ENCODE peak calls at places on chromosome 18, in four cellular contexts. One of them, this sample, is unnamed.
A peak's percentile ranks its signal among the peaks of the same experiment; 100 is the strongest.

GRCh38 chr18:29191263-29191662 is 1014.3 kb upstream of the CDH2 start:
- DNase-seq in A549: peak; percentile 2
- DNase-seq in body of pancreas: no peak
- DNase-seq in GM10248: no peak
- DNase-seq in this sample: no peak

GRCh38 chr18:75207298-75208054 is 1.5 kb downstream of the PTGR3 start:
- DNase-seq in A549: no peak
- DNase-seq in body of pancreas: peak; percentile 43
- DNase-seq in GM10248: no peak
- DNase-seq in this sample: no peak

GRCh38 chr18:13185675-13186198 is 32.8 kb upstream of the LDLRAD4 start:
- DNase-seq in GM10248: no peak
- DNase-seq in body of pancreas: no peak
- DNase-seq in A549: no peak
- DNase-seq in this sample: no peak

GRCh38 chr18:79394438-79395307 is 1.1 kb upstream of the NFATC1 start:
- DNase-seq in GM10248: peak; percentile 67
- DNase-seq in body of pancreas: peak; percentile 35
- DNase-seq in A549: no peak
- DNase-seq in this sample: no peak

GRCh38 chr18:68431111-68431921 is 283.6 kb downstream of the TMX3 start:
- DNase-seq in body of pancreas: no peak
- DNase-seq in A549: no peak
- DNase-seq in GM10248: no peak
- DNase-seq in this sample: no peak

GRCh38 chr18:26549486-26550435 is 1.4 kb upstream of the KCTD1 start:
- DNase-seq in body of pancreas: peak; percentile 71
- DNase-seq in GM10248: peak; percentile 38
- DNase-seq in A549: peak; percentile 33
- DNase-seq in this sample: peak; percentile 67

GRCh38 chr18:25058520-25058919 is 293.4 kb downstream of the ZNF521 start:
- DNase-seq in GM10248: no peak
- DNase-seq in A549: no peak
- DNase-seq in body of pancreas: no peak
- DNase-seq in this sample: no peak

GRCh38 chr18:62954341-62954740 is 239.0 kb downstream of the PHLPP1 start:
- DNase-seq in body of pancreas: no peak
- DNase-seq in A549: no peak
- DNase-seq in GM10248: no peak
- DNase-seq in this sample: no peak

GRCh38 chr18:59546164-59546563 is 151.1 kb downstream of the CCBE1 start:
- DNase-seq in GM10248: no peak
- DNase-seq in body of pancreas: no peak
- DNase-seq in A549: no peak
- DNase-seq in this sample: no peak

GRCh38 chr18:26642461-26643348 is 94.4 kb upstream of the KCTD1 start:
- DNase-seq in A549: no peak
- DNase-seq in GM10248: no peak
- DNase-seq in body of pancreas: no peak
- DNase-seq in this sample: no peak

GRCh38 chr18:58535340-58536186 is 93.3 kb downstream of the ALPK2 start:
- DNase-seq in GM10248: peak; percentile 70
- DNase-seq in A549: no peak
- DNase-seq in body of pancreas: no peak
- DNase-seq in this sample: no peak

GRCh38 chr18:9750606-9751304 is 42.7 kb downstream of the RAB31 start:
- DNase-seq in body of pancreas: no peak
- DNase-seq in A549: no peak
- DNase-seq in GM10248: no peak
- DNase-seq in this sample: no peak

GRCh38 chr18:3151379-3152264 is 68.1 kb downstream of the MYOM1 start:
- DNase-seq in GM10248: peak; percentile 65
- DNase-seq in body of pancreas: no peak
- DNase-seq in A549: peak; percentile 17
- DNase-seq in this sample: no peak

GRCh38 chr18:76386886-76387285 is 108.2 kb downstream of the ZNF516 start:
- DNase-seq in body of pancreas: no peak
- DNase-seq in A549: no peak
- DNase-seq in GM10248: no peak
- DNase-seq in this sample: no peak

GRCh38 chr18:28789460-28789859 is 612.5 kb upstream of the CDH2 start:
- DNase-seq in GM10248: no peak
- DNase-seq in A549: no peak
- DNase-seq in body of pancreas: no peak
- DNase-seq in this sample: no peak

GRCh38 chr18:21444465-21445023 is 156.0 kb downstream of the ESCO1 start:
- DNase-seq in GM10248: peak; percentile 54
- DNase-seq in A549: peak; percentile 32
- DNase-seq in body of pancreas: peak; percentile 43
- DNase-seq in this sample: peak; percentile 11

GRCh38 chr18:45877403-45877802 is 51.9 kb downstream of the SIGLEC15 start:
- DNase-seq in GM10248: no peak
- DNase-seq in A549: no peak
- DNase-seq in body of pancreas: no peak
- DNase-seq in this sample: no peak

GRCh38 chr18:77089796-77090285 is 42.7 kb downstream of the MBP start:
- DNase-seq in A549: no peak
- DNase-seq in GM10248: no peak
- DNase-seq in body of pancreas: no peak
- DNase-seq in this sample: no peak

GRCh38 chr18:4510160-4510559 is 55.1 kb upstream of the DLGAP1 start:
- DNase-seq in GM10248: no peak
- DNase-seq in body of pancreas: no peak
- DNase-seq in A549: no peak
- DNase-seq in this sample: no peak

GRCh38 chr18:67261931-67262552 is 254.5 kb downstream of the DSEL start:
- DNase-seq in GM10248: no peak
- DNase-seq in A549: no peak
- DNase-seq in body of pancreas: no peak
- DNase-seq in this sample: no peak

GRCh38 chr18:34225218-34225553 is 473 bp upstream of the NOL4 start:
- DNase-seq in body of pancreas: no peak
- DNase-seq in GM10248: no peak
- DNase-seq in A549: no peak
- DNase-seq in this sample: no peak

GRCh38 chr18:34222396-34223163 is 2.1 kb downstream of the NOL4 start:
- DNase-seq in body of pancreas: peak; percentile 26
- DNase-seq in GM10248: peak; percentile 23
- DNase-seq in A549: no peak
- DNase-seq in this sample: no peak

GRCh38 chr18:34223164-34223892 is 1.4 kb downstream of the NOL4 start:
- DNase-seq in GM10248: peak; percentile 13
- DNase-seq in body of pancreas: peak; percentile 11
- DNase-seq in A549: no peak
- DNase-seq in this sample: no peak

GRCh38 chr18:34223893-34224422 is 755 bp downstream of the NOL4 start:
- DNase-seq in GM10248: peak; percentile 17
- DNase-seq in A549: no peak
- DNase-seq in body of pancreas: no peak
- DNase-seq in this sample: no peak

GRCh38 chr18:34224423-34225217 is at the start of gene NOL4:
- DNase-seq in body of pancreas: peak; percentile 74
- DNase-seq in GM10248: peak; percentile 22
- DNase-seq in A549: no peak
- DNase-seq in this sample: peak; percentile 18
- TF ChIP-seq CTCF in body of pancreas: peak; percentile 40
- TF ChIP-seq CTCF in GM10248: peak; percentile 43
- TF ChIP-seq CTCF in A549: no peak
- TF ChIP-seq CTCF in this sample: no peak

DNA sequence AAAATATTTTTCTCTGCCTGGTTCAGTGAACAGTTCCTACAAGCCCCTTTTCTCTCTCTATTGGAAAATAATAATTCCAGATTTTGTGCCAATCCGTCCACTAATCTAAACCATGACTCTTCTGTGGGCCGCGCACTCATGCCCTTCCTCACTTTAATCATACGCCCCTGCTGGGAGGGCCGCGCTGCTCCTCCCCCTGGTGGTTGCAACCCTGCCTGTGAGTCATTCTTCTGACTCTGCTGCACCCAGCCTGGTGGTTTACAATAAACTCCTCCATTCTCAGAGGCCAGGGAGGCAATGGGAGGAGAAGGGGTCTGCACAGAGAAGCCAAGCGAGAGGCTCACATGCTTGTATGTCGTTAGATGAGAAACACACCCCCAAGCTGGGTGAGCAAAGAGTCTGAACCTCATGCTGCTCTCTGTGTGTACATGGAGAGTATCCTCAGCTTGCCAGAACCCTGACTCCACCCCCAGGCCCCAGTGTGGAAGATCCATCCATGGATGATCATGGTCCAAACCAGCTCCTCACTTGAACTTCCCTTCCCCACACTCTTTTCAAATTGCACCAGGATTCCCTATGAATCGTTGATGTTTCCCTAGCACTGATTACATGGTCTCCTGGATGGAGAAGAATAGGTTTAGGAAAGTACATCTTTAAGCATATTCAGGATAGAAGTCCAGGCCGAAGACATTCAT is 228.9 kb downstream of the ANKRD30B start:
- DNase-seq in A549: no peak
- DNase-seq in GM10248: no peak
- DNase-seq in body of pancreas: no peak
- DNase-seq in this sample: no peak
- TF ChIP-seq CTCF in A549: no peak
- TF ChIP-seq CTCF in GM10248: no peak
- TF ChIP-seq CTCF in body of pancreas: no peak
- TF ChIP-seq CTCF in this sample: no peak

GRCh38 chr18:668263-668662 is 10.8 kb downstream of the TYMS start:
- DNase-seq in A549: no peak
- DNase-seq in GM10248: no peak
- DNase-seq in body of pancreas: no peak
- DNase-seq in this sample: no peak

GRCh38 chr18:669077-669476 is 11.6 kb downstream of the TYMS start:
- DNase-seq in GM10248: no peak
- DNase-seq in body of pancreas: no peak
- DNase-seq in A549: no peak
- DNase-seq in this sample: no peak

GRCh38 chr18:666628-667027 is 9.2 kb downstream of the TYMS start:
- DNase-seq in body of pancreas: no peak
- DNase-seq in GM10248: no peak
- DNase-seq in A549: no peak
- DNase-seq in this sample: no peak

GRCh38 chr18:662197-662596 is 4.7 kb downstream of the TYMS start:
- DNase-seq in GM10248: no peak
- DNase-seq in body of pancreas: no peak
- DNase-seq in A549: no peak
- DNase-seq in this sample: no peak

GRCh38 chr18:666177-666576 is 8.7 kb downstream of the TYMS start:
- DNase-seq in body of pancreas: no peak
- DNase-seq in A549: no peak
- DNase-seq in GM10248: no peak
- DNase-seq in this sample: no peak
- TF ChIP-seq CTCF in body of pancreas: no peak
- TF ChIP-seq CTCF in A549: no peak
- TF ChIP-seq CTCF in GM10248: peak; percentile 24
- TF ChIP-seq CTCF in this sample: no peak

GRCh38 chr18:57446322-57446721 is 11.1 kb downstream of the ONECUT2 start:
- DNase-seq in GM10248: no peak
- DNase-seq in A549: peak; percentile 49
- DNase-seq in body of pancreas: peak; percentile 45
- DNase-seq in this sample: no peak
- TF ChIP-seq CTCF in GM10248: peak; percentile 70
- TF ChIP-seq CTCF in A549: peak; percentile 60
- TF ChIP-seq CTCF in body of pancreas: peak; percentile 39
- TF ChIP-seq CTCF in this sample: no peak

GRCh38 chr18:37318360-37319037 is 247.1 kb downstream of the CELF4 start:
- DNase-seq in body of pancreas: no peak
- DNase-seq in A549: no peak
- DNase-seq in GM10248: no peak
- DNase-seq in this sample: no peak

GRCh38 chr18:37315935-37316334 is 249.7 kb downstream of the CELF4 start:
- DNase-seq in GM10248: no peak
- DNase-seq in body of pancreas: no peak
- DNase-seq in A549: no peak
- DNase-seq in this sample: no peak

GRCh38 chr18:37317486-37317885 is 248.1 kb downstream of the CELF4 start:
- DNase-seq in A549: no peak
- DNase-seq in GM10248: no peak
- DNase-seq in body of pancreas: no peak
- DNase-seq in this sample: no peak

GRCh38 chr18:37316468-37316867 is 249.1 kb downstream of the CELF4 start:
- DNase-seq in A549: no peak
- DNase-seq in body of pancreas: no peak
- DNase-seq in GM10248: no peak
- DNase-seq in this sample: no peak

GRCh38 chr18:37314534-37314933 is 251.1 kb downstream of the CELF4 start:
- DNase-seq in GM10248: no peak
- DNase-seq in A549: no peak
- DNase-seq in body of pancreas: no peak
- DNase-seq in this sample: no peak
- TF ChIP-seq CTCF in GM10248: no peak
- TF ChIP-seq CTCF in A549: no peak
- TF ChIP-seq CTCF in body of pancreas: no peak
- TF ChIP-seq CTCF in this sample: no peak

DNA sequence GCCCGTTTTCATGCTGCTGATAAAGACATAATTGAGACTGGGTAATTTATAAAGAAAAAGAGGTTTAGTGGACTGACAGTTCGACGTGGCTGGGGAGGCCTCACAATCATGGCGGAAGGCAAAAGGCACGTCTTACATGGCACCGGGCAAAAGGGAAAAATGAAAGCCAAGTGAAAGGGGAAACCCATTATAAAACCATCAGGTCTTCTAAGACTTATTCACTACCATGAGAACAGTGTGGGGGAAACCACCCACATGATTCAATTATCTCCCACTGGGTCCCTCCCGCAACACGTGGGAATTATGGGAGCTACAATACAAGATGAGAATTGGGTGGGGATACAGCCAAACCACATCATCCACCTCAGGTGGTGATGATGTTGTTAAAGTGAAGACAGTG is 3.3 kb upstream of the RAB12 start:
- DNase-seq in A549: no peak
- DNase-seq in GM10248: no peak
- DNase-seq in body of pancreas: no peak
- DNase-seq in this sample: no peak
- TF ChIP-seq CTCF in A549: no peak
- TF ChIP-seq CTCF in GM10248: no peak
- TF ChIP-seq CTCF in body of pancreas: no peak
- TF ChIP-seq CTCF in this sample: no peak

This sample was measured in prostate gland.